ENCODE peak calls at places on chromosomes 6 and 20, in eight cellular contexts. One of them, this sample, is unnamed.

GRCh38 chr6:162605881-162606280 is 121.7 kb downstream of the PRKN start:
- DNase-seq in activated gamma-delta T cell treated with Interleukin-2 at 50 U/mL for 16 hours: no peak
- DNase-seq in dermis microvascular lymphatic vessel endothelial cell: no peak
- DNase-seq in 8988T: no peak
- DNase-seq in HCT116: no peak
- DNase-seq in brain microvascular endothelial cell: no peak
- DNase-seq in astrocyte of the spinal cord: no peak
- DNase-seq in fibroblast of the aortic adventitia: no peak
- DNase-seq in this sample: no peak

GRCh38 chr6:3017304-3017703 is 17.6 kb downstream of the NQO2 start:
- DNase-seq in dermis microvascular lymphatic vessel endothelial cell: no peak
- DNase-seq in fibroblast of the aortic adventitia: no peak
- DNase-seq in HCT116: no peak
- DNase-seq in activated gamma-delta T cell treated with Interleukin-2 at 50 U/mL for 16 hours: no peak
- DNase-seq in brain microvascular endothelial cell: no peak
- DNase-seq in astrocyte of the spinal cord: no peak
- DNase-seq in 8988T: no peak
- DNase-seq in this sample: no peak

GRCh38 chr6:21846541-21847451 is 253.2 kb downstream of the SOX4 start:
- DNase-seq in 8988T: no peak
- DNase-seq in dermis microvascular lymphatic vessel endothelial cell: peak
- DNase-seq in fibroblast of the aortic adventitia: no peak
- DNase-seq in brain microvascular endothelial cell: no peak
- DNase-seq in astrocyte of the spinal cord: no peak
- DNase-seq in activated gamma-delta T cell treated with Interleukin-2 at 50 U/mL for 16 hours: no peak
- DNase-seq in HCT116: no peak
- DNase-seq in this sample: no peak

GRCh38 chr6:11277275-11278206 is 45.1 kb upstream of the NEDD9 start:
- DNase-seq in fibroblast of the aortic adventitia: peak
- DNase-seq in HCT116: no peak
- DNase-seq in 8988T: no peak
- DNase-seq in dermis microvascular lymphatic vessel endothelial cell: peak
- DNase-seq in activated gamma-delta T cell treated with Interleukin-2 at 50 U/mL for 16 hours: no peak
- DNase-seq in brain microvascular endothelial cell: peak
- DNase-seq in astrocyte of the spinal cord: peak
- DNase-seq in this sample: no peak

GRCh38 chr20:5393218-5393870 is 76.6 kb upstream of the PROKR2 start:
- DNase-seq in HCT116: no peak
- DNase-seq in activated gamma-delta T cell treated with Interleukin-2 at 50 U/mL for 16 hours: no peak
- DNase-seq in dermis microvascular lymphatic vessel endothelial cell: no peak
- DNase-seq in 8988T: no peak
- DNase-seq in brain microvascular endothelial cell: no peak
- DNase-seq in fibroblast of the aortic adventitia: no peak
- DNase-seq in astrocyte of the spinal cord: no peak
- DNase-seq in this sample: no peak

GRCh38 chr20:22626501-22626900 is 42.1 kb upstream of the FOXA2 start:
- DNase-seq in brain microvascular endothelial cell: no peak
- DNase-seq in activated gamma-delta T cell treated with Interleukin-2 at 50 U/mL for 16 hours: no peak
- DNase-seq in 8988T: no peak
- DNase-seq in fibroblast of the aortic adventitia: no peak
- DNase-seq in astrocyte of the spinal cord: no peak
- DNase-seq in dermis microvascular lymphatic vessel endothelial cell: no peak
- DNase-seq in HCT116: no peak
- DNase-seq in this sample: no peak

GRCh38 chr6:39137235-39137634 is 22.2 kb upstream of the SAYSD1 start:
- DNase-seq in brain microvascular endothelial cell: peak
- DNase-seq in activated gamma-delta T cell treated with Interleukin-2 at 50 U/mL for 16 hours: peak
- DNase-seq in dermis microvascular lymphatic vessel endothelial cell: peak
- DNase-seq in 8988T: no peak
- DNase-seq in HCT116: no peak
- DNase-seq in astrocyte of the spinal cord: peak
- DNase-seq in fibroblast of the aortic adventitia: peak
- DNase-seq in this sample: no peak

GRCh38 chr6:89489078-89489477 is 56.1 kb downstream of the ANKRD6 start:
- DNase-seq in fibroblast of the aortic adventitia: no peak
- DNase-seq in 8988T: no peak
- DNase-seq in activated gamma-delta T cell treated with Interleukin-2 at 50 U/mL for 16 hours: no peak
- DNase-seq in astrocyte of the spinal cord: no peak
- DNase-seq in HCT116: no peak
- DNase-seq in dermis microvascular lymphatic vessel endothelial cell: no peak
- DNase-seq in brain microvascular endothelial cell: no peak
- DNase-seq in this sample: no peak

GRCh38 chr6:33029297-33030184 is 20.1 kb upstream of the HLA-DOA start:
- DNase-seq in dermis microvascular lymphatic vessel endothelial cell: no peak
- DNase-seq in brain microvascular endothelial cell: peak
- DNase-seq in HCT116: no peak
- DNase-seq in 8988T: no peak
- DNase-seq in fibroblast of the aortic adventitia: peak
- DNase-seq in activated gamma-delta T cell treated with Interleukin-2 at 50 U/mL for 16 hours: no peak
- DNase-seq in astrocyte of the spinal cord: no peak
- DNase-seq in this sample: peak

GRCh38 chr6:168865-169455 is 123.3 kb upstream of the DUSP22 start:
- DNase-seq in activated gamma-delta T cell treated with Interleukin-2 at 50 U/mL for 16 hours: no peak
- DNase-seq in brain microvascular endothelial cell: no peak
- DNase-seq in astrocyte of the spinal cord: peak
- DNase-seq in fibroblast of the aortic adventitia: peak
- DNase-seq in HCT116: peak
- DNase-seq in dermis microvascular lymphatic vessel endothelial cell: peak
- DNase-seq in 8988T: no peak
- DNase-seq in this sample: no peak

GRCh38 chr6:89032599-89032998 is 48.0 kb upstream of the PNRC1 start:
- DNase-seq in fibroblast of the aortic adventitia: peak
- DNase-seq in brain microvascular endothelial cell: no peak
- DNase-seq in 8988T: no peak
- DNase-seq in HCT116: no peak
- DNase-seq in astrocyte of the spinal cord: no peak
- DNase-seq in dermis microvascular lymphatic vessel endothelial cell: no peak
- DNase-seq in activated gamma-delta T cell treated with Interleukin-2 at 50 U/mL for 16 hours: no peak
- DNase-seq in this sample: no peak

GRCh38 chr6:69835414-69836179 is 30.8 kb upstream of the COL19A1 start:
- DNase-seq in 8988T: no peak
- DNase-seq in dermis microvascular lymphatic vessel endothelial cell: peak
- DNase-seq in brain microvascular endothelial cell: peak
- DNase-seq in HCT116: peak
- DNase-seq in activated gamma-delta T cell treated with Interleukin-2 at 50 U/mL for 16 hours: peak
- DNase-seq in fibroblast of the aortic adventitia: peak
- DNase-seq in astrocyte of the spinal cord: peak
- DNase-seq in this sample: no peak

GRCh38 chr20:49979030-49979832 is 3.5 kb upstream of the SNAI1 start:
- DNase-seq in astrocyte of the spinal cord: peak
- DNase-seq in fibroblast of the aortic adventitia: peak
- DNase-seq in brain microvascular endothelial cell: no peak
- DNase-seq in 8988T: peak
- DNase-seq in activated gamma-delta T cell treated with Interleukin-2 at 50 U/mL for 16 hours: peak
- DNase-seq in dermis microvascular lymphatic vessel endothelial cell: peak
- DNase-seq in HCT116: peak
- DNase-seq in this sample: peak

This sample was measured in lower lobe of right lung.